ENCODE peak calls at places on chromosome 18, in nine cellular contexts. A is right lobe of liver, Y is adrenal gland, Z is spleen, R is Peyer's patch, V is breast epithelium, Q is hepatocyte, I is stomach, K is cardiac muscle cell. G is an unnamed sample.
A peak's percentile ranks its signal among the peaks of the same experiment; 100 is the strongest.

GRCh38 chr18:49851624-49852023 is 38.3 kb upstream of the ACAA2 start:
- DNase-seq in Y (no peak), V (no peak), I (peak; percentile 24), Q (no peak), K (no peak), A (no peak), R (no peak), Z (no peak), G (no peak)

GRCh38 chr18:31410716-31411483 is 34.3 kb downstream of the DSG4 start:
- DNase-seq in I (no peak), K (no peak), Z (no peak), Q (no peak), Y (no peak), R (no peak), V (no peak), A (no peak), G (no peak)

GRCh38 chr18:23784811-23785245 is 95.6 kb downstream of the LAMA3 start:
- DNase-seq in A (no peak), R (no peak), I (no peak), Y (no peak), V (no peak), K (peak; percentile 66), Q (no peak), Z (no peak), G (no peak)

GRCh38 chr18:286515-287310 is 18.9 kb upstream of the THOC1 start:
- DNase-seq in Y (peak; percentile 14), A (no peak), R (no peak), Q (peak; percentile 50), Z (no peak), K (peak; percentile 61), I (no peak), V (no peak), G (no peak)

GRCh38 chr18:7164610-7165009 is 47.0 kb upstream of the LAMA1 start:
- DNase-seq in Y (peak; percentile 14), A (no peak), Z (no peak), V (no peak), I (no peak), R (no peak), Q (no peak), K (peak; percentile 54), G (no peak)

GRCh38 chr18:199214-199613 is 40.9 kb downstream of the USP14 start:
- DNase-seq in Q (no peak), I (no peak), Y (no peak), K (no peak), Z (no peak), R (no peak), V (no peak), A (no peak), G (no peak)

GRCh38 chr18:25322806-25323205 is 29.2 kb downstream of the ZNF521 start:
- DNase-seq in Z (no peak), K (no peak), V (no peak), A (no peak), Q (no peak), Y (no peak), R (no peak), I (no peak), G (no peak)

GRCh38 chr18:303578-303977 is 35.7 kb upstream of the THOC1 start:
- DNase-seq in V (no peak), A (no peak), I (no peak), Y (no peak), Q (no peak), Z (no peak), R (no peak), K (no peak), G (no peak)

GRCh38 chr18:69067048-69067447 is 269.2 kb downstream of the CCDC102B start:
- DNase-seq in R (no peak), I (no peak), Y (no peak), Q (no peak), K (no peak), Z (no peak), V (no peak), A (no peak), G (no peak)

GRCh38 chr18:51193621-51194287 is 3.7 kb downstream of the MEX3C start:
- DNase-seq in K (peak; percentile 15), V (no peak), I (no peak), Q (no peak), A (no peak), R (no peak), Y (peak; percentile 20), Z (no peak), G (no peak)

GRCh38 chr18:46096651-46097300 is 1.3 kb downstream of the ATP5F1A start:
- DNase-seq in R (peak; percentile 48), V (no peak), Q (no peak), Z (no peak), K (no peak), A (no peak), I (no peak), Y (no peak), G (no peak)

GRCh38 chr18:44620821-44621220 is 59.9 kb upstream of the SETBP1 start:
- DNase-seq in V (no peak), I (no peak), Q (no peak), Z (no peak), Y (no peak), R (no peak), A (no peak), K (no peak), G (no peak)

GRCh38 chr18:9989481-9989880 is 75.7 kb downstream of the VAPA start:
- DNase-seq in Y (peak; percentile 20), Q (no peak), Z (no peak), I (no peak), V (no peak), R (no peak), K (peak; percentile 33), A (no peak), G (no peak)

GRCh38 chr18:48948112-48949050 is 2.4 kb downstream of the SMAD7 start:
- DNase-seq in V (no peak), Y (peak; percentile 76), R (peak; percentile 85), Q (peak; percentile 85), A (peak; percentile 85), Z (peak; percentile 90), I (peak; percentile 77), K (peak; percentile 75), G (peak; percentile 29)

GRCh38 chr18:63956755-63957154 is 7.7 kb downstream of the HMSD start:
- DNase-seq in A (no peak), R (no peak), I (no peak), Q (no peak), Y (no peak), K (no peak), Z (no peak), V (no peak), G (no peak)
- H3K4me1 ChIP-seq in A (no peaks in the 10 kb centered on the region), R (no peaks in the 10 kb centered on the region), I (no peaks in the 10 kb centered on the region), Q (no peaks in the 10 kb centered on the region), Y (no peaks in the 10 kb centered on the region), K (no peaks in the 10 kb centered on the region), Z (no peaks in the 10 kb centered on the region), V (no peaks in the 10 kb centered on the region), G (no peaks in the 10 kb centered on the region)

GRCh38 chr18:4781873-4782272 is 326.8 kb upstream of the DLGAP1 start:
- DNase-seq in Q (peak; percentile 8), A (no peak), K (no peak), Y (no peak), R (no peak), Z (no peak), V (no peak), I (no peak), G (no peak)
- H3K36me3 ChIP-seq in Q (no peaks in the 10 kb centered on the region), A (no peaks in the 10 kb centered on the region), K (no peaks in the 10 kb centered on the region), Y (no peaks in the 10 kb centered on the region), R (no peaks in the 10 kb centered on the region), Z (no peaks in the 10 kb centered on the region), V (no peaks in the 10 kb centered on the region), I (no peaks in the 10 kb centered on the region), G (no peaks in the 10 kb centered on the region)

GRCh38 chr18:72541871-72542690 is 2.1 kb downstream of the CBLN2 start:
- DNase-seq in V (no peak), Q (peak; percentile 18), Y (no peak), R (no peak), Z (no peak), I (no peak), K (no peak), A (no peak), G (no peak)

GRCh38 chr18:72539861-72540260 is 4.3 kb downstream of the CBLN2 start:
- DNase-seq in Y (no peak), K (no peak), I (no peak), Q (no peak), V (no peak), Z (no peak), R (no peak), A (no peak), G (no peak)

GRCh38 chr18:72544092-72544886 is at the start of gene CBLN2:
- DNase-seq in K (peak; percentile 79), Q (peak; percentile 85), A (peak; percentile 66), Z (peak; percentile 81), V (no peak), Y (peak; percentile 24), R (no peak), I (no peak), G (no peak)

GRCh38 chr18:72543362-72544055 is 633 bp downstream of the CBLN2 start:
- DNase-seq in I (no peak), K (no peak), A (no peak), V (no peak), Q (no peak), Z (no peak), Y (no peak), R (no peak), G (no peak)

DNA sequence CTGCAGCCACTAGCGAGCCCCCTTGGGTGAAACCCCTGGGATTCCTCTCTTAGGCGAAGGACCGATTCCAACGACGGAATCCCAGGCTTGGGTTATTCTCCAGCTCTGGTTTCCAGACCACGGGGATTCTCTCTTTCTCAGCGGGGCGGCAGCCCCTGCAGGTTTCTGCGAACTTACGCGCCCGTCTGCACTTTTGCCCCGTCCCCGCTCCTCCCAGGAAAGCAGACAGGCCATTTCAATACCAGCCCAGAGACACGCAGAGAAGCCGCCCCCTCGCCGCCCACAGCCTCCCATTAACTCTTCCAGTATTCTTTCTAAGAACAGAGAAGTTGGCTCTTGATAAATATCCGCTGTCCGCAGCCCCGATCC is 1.2 kb downstream of the CBLN2 start:
- DNase-seq in V (no peak), I (no peak), Q (peak; percentile 12), K (no peak), A (no peak), Y (no peak), R (no peak), Z (no peak), G (no peak)
- H3K27me3 ChIP-seq in V (peaks cover 6% of the 10 kb centered on the region), I (peaks cover 30% of the 10 kb centered on the region), Q (peaks cover 84% of the 10 kb centered on the region), K (peaks cover 49% of the 10 kb centered on the region), A (peaks cover 4% of the 10 kb centered on the region), Y (peaks cover 38% of the 10 kb centered on the region), R (no peaks in the 10 kb centered on the region), Z (peaks cover 52% of the 10 kb centered on the region), G (no peaks in the 10 kb centered on the region)

GRCh38 chr18:74728586-74728985 is 130.9 kb downstream of the ZNF407 start:
- DNase-seq in I (no peak), Q (no peak), Y (no peak), A (no peak), Z (no peak), K (no peak), V (no peak), R (no peak), G (no peak)

GRCh38 chr18:74731097-74731496 is 133.4 kb downstream of the ZNF407 start:
- DNase-seq in Y (no peak), V (no peak), Z (no peak), R (no peak), I (no peak), K (peak; percentile 38), A (no peak), Q (no peak), G (no peak)

GRCh38 chr18:74733592-74733991 is 135.9 kb downstream of the ZNF407 start:
- DNase-seq in K (no peak), I (no peak), R (peak; percentile 67), Z (no peak), Y (no peak), V (no peak), A (no peak), Q (peak; percentile 58), G (no peak)

GRCh38 chr18:74732380-74732779 is 134.7 kb downstream of the ZNF407 start:
- DNase-seq in I (no peak), Y (no peak), K (no peak), V (no peak), A (no peak), R (no peak), Q (no peak), Z (no peak), G (no peak)

GRCh38 chr18:74734013-74734444 is 136.4 kb downstream of the ZNF407 start:
- DNase-seq in R (no peak), V (no peak), Z (no peak), K (no peak), A (no peak), I (no peak), Q (peak; percentile 20), Y (no peak), G (no peak)
- H3K4me1 ChIP-seq in R (no peaks in the 10 kb centered on the region), V (no peaks in the 10 kb centered on the region), Z (no peaks in the 10 kb centered on the region), K (no peaks in the 10 kb centered on the region), A (no peaks in the 10 kb centered on the region), I (no peaks in the 10 kb centered on the region), Q (peaks cover 4% of the 10 kb centered on the region), Y (no peaks in the 10 kb centered on the region), G (no peaks in the 10 kb centered on the region)

G was measured in naive thymus-derived CD4-positive, alpha-beta T cell.